ENCODE peak calls at places on chromosomes 16 and 17, in eight cellular contexts. Q, L, A, U, T, H, M and J are unnamed samples.

GRCh38 chr17:21199856-21200255 is 14.1 kb downstream of the TMEM11 start:
- DNase-seq in Q (no peak), L (no peak), A (no peak), U (no peak), T (no peak), H (no peak), M (no peak), J (no peak)

GRCh38 chr17:78133971-78134898 is 3.7 kb downstream of the TMC8 start:
- DNase-seq in Q (peak; percentile 70), L (peak; percentile 82), A (no peak), U (peak; percentile 54), T (no peak), H (peak; percentile 50), M (peak; percentile 76), J (peak; percentile 63)

GRCh38 chr16:63787014-63787413 is 1334.8 kb downstream of the CDH11 start:
- DNase-seq in Q (no peak), L (no peak), A (no peak), U (no peak), T (no peak), H (no peak), M (no peak), J (no peak)

GRCh38 chr17:20982589-20983358 is 60.0 kb downstream of the USP22 start:
- DNase-seq in Q (no peak), L (no peak), A (no peak), U (no peak), T (no peak), H (no peak), M (no peak), J (no peak)

GRCh38 chr16:35182043-35182677 is 1722.7 kb downstream of the TP53TG3F start:
- DNase-seq in Q (no peak), L (no peak), A (no peak), U (no peak), T (no peak), H (no peak), M (no peak), J (peak; percentile 18)

GRCh38 chr16:81533175-81533507 is 88.5 kb downstream of the CMIP start:
- DNase-seq in Q (no peak), L (no peak), A (no peak), U (no peak), T (no peak), H (no peak), M (no peak), J (no peak)

GRCh38 chr17:55883112-55883511 is 132.3 kb downstream of the PCTP start:
- DNase-seq in Q (no peak), L (no peak), A (no peak), U (no peak), T (no peak), H (no peak), M (no peak), J (no peak)

GRCh38 chr16:53821487-53821886 is 117.5 kb downstream of the FTO start:
- DNase-seq in Q (no peak), L (no peak), A (no peak), U (no peak), T (no peak), H (no peak), M (no peak), J (no peak)

GRCh38 chr17:50201226-50201854 is at the start of gene COL1A1:
- DNase-seq in Q (no peak), L (peak; percentile 72), A (no peak), U (no peak), T (peak; percentile 77), H (peak; percentile 80), M (peak; percentile 38), J (peak; percentile 59)

GRCh38 chr17:42361781-42362186 is 26.5 kb downstream of the STAT3 start:
- DNase-seq in Q (no peak), L (peak; percentile 31), A (no peak), U (no peak), T (no peak), H (no peak), M (no peak), J (peak; percentile 61)

GRCh38 chr17:77281904-77282367 is 141.2 kb downstream of the SEC14L1 start:
- DNase-seq in Q (no peak), L (peak; percentile 72), A (no peak), U (no peak), T (no peak), H (no peak), M (peak; percentile 29), J (peak; percentile 47)

GRCh38 chr16:86604436-86605220 is 26.3 kb downstream of the FOXL1 start:
- DNase-seq in Q (no peak), L (no peak), A (no peak), U (no peak), T (peak; percentile 42), H (no peak), M (no peak), J (no peak)

GRCh38 chr16:64225036-64225435 is 896.8 kb downstream of the CDH11 start:
- DNase-seq in Q (no peak), L (no peak), A (no peak), U (no peak), T (no peak), H (no peak), M (no peak), J (no peak)

DNA sequence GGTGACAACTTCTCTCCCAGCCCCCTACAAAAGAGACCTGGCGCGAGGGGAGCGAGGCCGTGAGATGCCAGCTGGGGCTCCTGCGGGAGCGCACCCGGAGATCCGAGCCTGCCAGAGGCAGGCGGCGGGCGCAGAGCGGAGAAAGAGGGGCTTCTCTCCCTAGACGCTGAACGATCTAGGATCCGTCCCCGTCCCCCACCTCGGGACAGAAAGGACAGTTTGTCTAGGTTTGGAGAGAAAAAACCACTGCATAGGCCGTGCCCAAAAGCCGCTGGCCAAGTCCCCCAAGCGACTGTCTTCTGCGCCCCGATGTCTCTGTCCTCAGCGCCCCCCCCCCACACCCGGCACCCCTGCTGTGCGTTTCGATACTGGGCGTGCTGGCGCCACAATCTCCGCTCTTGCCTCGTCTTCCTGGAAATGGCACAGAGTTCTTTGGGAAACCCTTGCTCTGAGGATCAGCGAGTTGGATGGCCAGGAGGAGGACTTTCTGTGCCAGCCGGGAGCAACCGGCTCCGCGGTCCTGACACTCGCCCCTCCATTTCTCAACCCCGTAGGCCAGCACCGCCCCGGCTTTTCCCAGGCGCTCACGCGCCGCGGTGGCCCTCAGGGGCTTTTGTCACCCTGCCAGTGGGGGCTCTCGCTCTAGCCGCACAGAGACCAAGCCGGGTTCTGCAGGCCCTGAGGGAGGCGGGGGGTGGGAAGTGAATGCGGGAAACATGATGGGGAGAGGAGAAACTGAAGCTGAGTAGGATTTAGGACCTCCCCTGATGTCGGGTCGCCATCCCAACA is 1.0 kb downstream of the SSTR2 start:
- DNase-seq in Q (no peak), L (no peak), A (no peak), U (no peak), T (no peak), H (no peak), M (no peak), J (no peak)
- H3K4me3 ChIP-seq in Q (no peak overlapping the region), L (peak overlapping the region; percentile 12), A (peak overlapping the region; percentile 82), U (peak overlapping the region; percentile 34), T (peak overlapping the region; percentile 53), H (peak overlapping the region; percentile 56), M (no peak overlapping the region), J (peak overlapping the region; percentile 29)

GRCh38 chr16:88569985-88570690 is at the start of gene ZC3H18:
- DNase-seq in Q (peak; percentile 91), L (peak; percentile 98), A (peak; percentile 68), U (peak; percentile 96), T (peak; percentile 95), H (peak; percentile 99), M (peak; percentile 98), J (peak; percentile 98)
- TF ChIP-seq POLR2A in Q (peak; percentile 83), L (peak; percentile 59), A (peak; percentile 92), U (peak; percentile 51), T (no peak), H (no peak), M (peak; percentile 33), J (peak; percentile 51)

DNA sequence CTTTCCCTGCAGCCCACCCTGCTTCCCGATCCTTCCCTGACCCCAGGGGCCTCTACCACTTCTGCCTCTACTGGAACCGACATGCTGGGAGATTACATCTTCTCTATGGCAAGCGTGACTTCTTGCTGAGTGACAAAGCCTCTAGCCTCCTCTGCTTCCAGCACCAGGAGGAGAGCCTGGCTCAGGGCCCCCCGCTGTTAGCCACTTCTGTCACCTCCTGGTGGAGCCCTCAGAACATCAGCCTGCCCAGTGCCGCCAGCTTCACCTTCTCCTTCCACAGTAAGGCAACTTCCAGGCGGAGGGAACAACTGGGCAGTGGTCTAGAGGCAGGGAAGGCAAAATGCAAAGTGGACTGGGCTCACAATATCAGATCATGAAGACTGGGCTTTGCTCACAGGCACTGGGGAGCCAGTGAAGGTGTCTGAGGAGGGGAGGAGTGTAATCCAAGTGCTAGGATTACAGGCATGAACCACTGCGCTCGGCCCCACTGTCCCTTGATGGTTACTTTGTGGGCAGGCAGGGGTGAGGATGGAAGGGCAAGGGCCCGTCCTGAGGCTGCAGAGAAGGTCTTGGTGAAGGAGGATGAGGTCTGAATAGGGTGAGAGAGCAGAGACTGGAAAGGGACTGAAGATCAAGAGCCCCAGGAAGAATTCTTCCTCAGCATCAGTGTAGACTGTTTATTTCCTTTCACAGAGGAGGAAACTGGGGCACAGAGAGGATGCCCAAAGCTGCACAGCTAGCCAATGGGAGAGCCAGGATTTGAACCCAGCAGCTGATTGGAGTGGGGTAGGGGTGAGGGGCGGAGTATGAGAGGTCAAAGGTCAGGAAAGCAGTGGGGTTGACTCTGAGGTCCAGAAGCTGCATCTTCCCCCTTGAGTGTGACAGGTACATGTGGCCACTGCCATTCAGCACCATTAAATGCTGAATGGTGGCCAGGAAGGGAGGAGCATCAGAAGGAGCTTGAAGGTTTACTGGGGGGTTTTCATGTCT is 16.5 kb upstream of the ADGRG3 start:
- DNase-seq in Q (no peak), L (no peak), A (no peak), U (no peak), T (no peak), H (no peak), M (no peak), J (no peak)
- H3K36me3 ChIP-seq in Q (no peaks in the 10 kb centered on the region), L (no peaks in the 10 kb centered on the region), A (no peaks in the 10 kb centered on the region), U (no peaks in the 10 kb centered on the region), T (no peaks in the 10 kb centered on the region), H (peaks cover 10% of the 10 kb centered on the region), M (peaks cover 3% of the 10 kb centered on the region), J (no peaks in the 10 kb centered on the region)

DNA sequence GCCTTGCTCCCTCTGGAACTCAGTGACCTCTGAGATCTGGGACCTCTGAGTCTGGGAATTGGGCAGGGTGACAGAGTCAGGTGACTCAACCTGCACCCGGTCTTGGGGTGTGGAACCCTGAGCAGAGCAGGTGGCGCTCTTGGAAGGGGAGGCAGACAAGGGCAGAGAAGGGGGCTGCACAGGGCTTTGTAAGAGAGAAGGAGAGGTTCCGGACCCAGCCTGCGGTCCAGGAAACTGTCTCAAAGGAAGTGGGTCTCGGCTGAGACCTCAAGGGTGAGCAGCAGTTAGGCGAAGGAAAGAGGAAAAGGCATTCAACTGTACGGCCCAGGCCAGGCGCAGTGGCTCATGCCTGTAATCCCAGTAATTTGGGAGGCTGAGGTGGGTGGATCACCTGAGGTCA is 10.0 kb upstream of the RIPOR1 start:
- DNase-seq in Q (no peak), L (no peak), A (no peak), U (no peak), T (no peak), H (no peak), M (no peak), J (no peak)
- H3K4me3 ChIP-seq in Q (no peak overlapping the region), L (no peak overlapping the region), A (peak overlapping the region; percentile 50), U (no peak overlapping the region), T (no peak overlapping the region), H (no peak overlapping the region), M (no peak overlapping the region), J (no peak overlapping the region)